ENCODE peak calls at places on chromosomes 12 and 14, in four cellular contexts. One of them, this sample, is unnamed.

GRCh38 chr12:53218551-53219114 is 11.6 kb upstream of the ITGB7 start:
- DNase-seq in K562: no peak
- DNase-seq in GM12891: no peak
- DNase-seq in GM12878: no peak
- DNase-seq in this sample: no peak

GRCh38 chr14:69093551-69094421 is 59.1 kb downstream of the DCAF5 start:
- DNase-seq in K562: no peak
- DNase-seq in GM12891: no peak
- DNase-seq in GM12878: no peak
- DNase-seq in this sample: no peak

GRCh38 chr14:75274899-75275569 is 3.6 kb upstream of the FOS start:
- DNase-seq in K562: no peak
- DNase-seq in GM12891: peak
- DNase-seq in GM12878: peak
- DNase-seq in this sample: no peak

GRCh38 chr14:100398044-100398443 is 74.9 kb downstream of the SLC25A47 start:
- DNase-seq in K562: no peak
- DNase-seq in GM12891: no peak
- DNase-seq in GM12878: no peak
- DNase-seq in this sample: no peak

GRCh38 chr12:121857322-121858246 is 1.1 kb downstream of the HPD start:
- DNase-seq in K562: no peak
- DNase-seq in GM12891: no peak
- DNase-seq in GM12878: no peak
- DNase-seq in this sample: no peak

GRCh38 chr12:65586796-65587195 is 237.5 kb upstream of the HMGA2 start:
- DNase-seq in K562: no peak
- DNase-seq in GM12891: no peak
- DNase-seq in GM12878: no peak
- DNase-seq in this sample: no peak

GRCh38 chr12:106918746-106919145 is 37.0 kb upstream of the TMEM263 start:
- DNase-seq in K562: peak
- DNase-seq in GM12891: no peak
- DNase-seq in GM12878: no peak
- DNase-seq in this sample: no peak

GRCh38 chr12:69884386-69884785 is 59.4 kb downstream of the MYRFL start:
- DNase-seq in K562: no peak
- DNase-seq in GM12891: no peak
- DNase-seq in GM12878: no peak
- DNase-seq in this sample: no peak

GRCh38 chr12:62846506-62846905 is 88.4 kb downstream of the PPM1H start:
- DNase-seq in K562: no peak
- DNase-seq in GM12891: no peak
- DNase-seq in GM12878: no peak
- DNase-seq in this sample: no peak

GRCh38 chr12:112617191-112617505 is 174.4 kb upstream of the RPH3A start:
- DNase-seq in K562: no peak
- DNase-seq in GM12891: no peak
- DNase-seq in GM12878: no peak
- DNase-seq in this sample: no peak

GRCh38 chr14:21041676-21042433 is at the start of gene RNASE7:
- DNase-seq in K562: peak
- DNase-seq in GM12891: no peak
- DNase-seq in GM12878: no peak
- DNase-seq in this sample: no peak

GRCh38 chr12:31591308-31591901 is 469 bp upstream of the DENND5B start:
- DNase-seq in K562: peak
- DNase-seq in GM12891: no peak
- DNase-seq in GM12878: no peak
- DNase-seq in this sample: no peak
- TF ChIP-seq POLR2A in K562: no peak
- TF ChIP-seq POLR2A in GM12891: peak
- TF ChIP-seq POLR2A in GM12878: peak
- TF ChIP-seq POLR2A in this sample: no peak

GRCh38 chr14:55572578-55572977 is 7.4 kb upstream of the KTN1 start:
- DNase-seq in K562: peak
- DNase-seq in GM12891: no peak
- DNase-seq in GM12878: no peak
- DNase-seq in this sample: no peak
- TF ChIP-seq TAF1 in K562: no peak
- TF ChIP-seq TAF1 in GM12891: no peak
- TF ChIP-seq TAF1 in GM12878: no peak
- TF ChIP-seq TAF1 in this sample: no peak

DNA sequence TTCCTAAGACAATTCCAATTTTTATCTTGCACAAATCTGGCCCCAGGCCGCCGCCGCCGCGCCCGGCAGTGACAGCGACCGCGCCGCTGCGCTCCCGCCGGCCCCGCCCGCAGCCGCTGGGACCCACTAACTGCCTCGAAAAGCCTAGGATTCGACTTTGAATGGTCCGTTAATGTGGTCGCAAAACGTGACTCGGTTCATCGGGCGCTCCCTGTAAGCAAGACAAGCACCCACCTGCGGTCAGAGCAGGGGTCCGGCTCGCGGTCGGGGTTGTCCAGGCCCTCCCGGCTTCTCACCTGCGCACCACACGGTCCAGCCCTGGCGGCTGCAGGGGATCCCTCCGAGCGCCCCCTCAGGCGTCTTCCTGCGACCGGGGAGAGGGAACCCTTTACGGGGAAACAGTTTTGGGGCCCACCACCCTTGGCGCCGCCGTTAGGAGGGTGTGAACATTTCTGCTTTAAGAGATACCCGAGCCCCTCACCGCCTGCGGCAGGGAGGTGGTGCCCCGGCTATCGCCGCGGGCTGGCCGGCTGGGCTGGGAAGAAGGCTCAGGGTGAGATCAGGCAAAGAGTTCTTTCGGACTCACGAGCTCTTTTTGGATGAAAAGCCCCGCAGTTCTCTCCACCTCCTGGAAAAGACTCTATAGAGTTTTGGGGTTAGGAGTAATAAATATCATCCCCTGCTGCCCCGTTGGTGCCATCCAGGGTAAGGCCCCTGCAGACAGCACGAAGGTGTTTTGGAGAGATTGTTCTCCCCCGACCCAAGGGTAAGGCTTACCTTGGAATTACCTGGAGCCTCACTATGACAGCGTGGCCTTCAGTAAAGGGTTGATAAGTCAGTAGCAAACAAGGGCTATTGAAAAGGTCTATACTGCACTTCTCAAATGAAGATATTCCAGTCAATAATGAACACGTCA is 13.6 kb upstream of the FOXJ2 start:
- DNase-seq in K562: peak
- DNase-seq in GM12891: no peak
- DNase-seq in GM12878: no peak
- DNase-seq in this sample: peak
- TF ChIP-seq POLR2AphosphoS5 in K562: no peak
- TF ChIP-seq POLR2AphosphoS5 in GM12891: no peak
- TF ChIP-seq POLR2AphosphoS5 in GM12878: no peak
- TF ChIP-seq POLR2AphosphoS5 in this sample: no peak

GRCh38 chr14:62718629-62719028 is 326.6 kb downstream of the KCNH5 start:
- DNase-seq in K562: no peak
- DNase-seq in GM12891: no peak
- DNase-seq in GM12878: no peak
- DNase-seq in this sample: no peak
- TF ChIP-seq POLR2A in K562: no peak
- TF ChIP-seq POLR2A in GM12891: no peak
- TF ChIP-seq POLR2A in GM12878: no peak
- TF ChIP-seq POLR2A in this sample: no peak

GRCh38 chr12:26991826-26992225 is 22.4 kb downstream of the TM7SF3 start:
- DNase-seq in K562: no peak
- DNase-seq in GM12891: no peak
- DNase-seq in GM12878: no peak
- DNase-seq in this sample: no peak

GRCh38 chr12:26988703-26989102 is 25.5 kb downstream of the TM7SF3 start:
- DNase-seq in K562: no peak
- DNase-seq in GM12891: no peak
- DNase-seq in GM12878: no peak
- DNase-seq in this sample: no peak

GRCh38 chr12:26982866-26983265 is 31.3 kb downstream of the TM7SF3 start:
- DNase-seq in K562: no peak
- DNase-seq in GM12891: no peak
- DNase-seq in GM12878: no peak
- DNase-seq in this sample: no peak

GRCh38 chr12:26989873-26990272 is 24.3 kb downstream of the TM7SF3 start:
- DNase-seq in K562: no peak
- DNase-seq in GM12891: no peak
- DNase-seq in GM12878: no peak
- DNase-seq in this sample: no peak

GRCh38 chr12:26987634-26988424 is 26.4 kb downstream of the TM7SF3 start:
- DNase-seq in K562: peak
- DNase-seq in GM12891: no peak
- DNase-seq in GM12878: no peak
- DNase-seq in this sample: no peak
- TF ChIP-seq TAF1 in K562: no peak
- TF ChIP-seq TAF1 in GM12891: no peak
- TF ChIP-seq TAF1 in GM12878: no peak
- TF ChIP-seq TAF1 in this sample: no peak

DNA sequence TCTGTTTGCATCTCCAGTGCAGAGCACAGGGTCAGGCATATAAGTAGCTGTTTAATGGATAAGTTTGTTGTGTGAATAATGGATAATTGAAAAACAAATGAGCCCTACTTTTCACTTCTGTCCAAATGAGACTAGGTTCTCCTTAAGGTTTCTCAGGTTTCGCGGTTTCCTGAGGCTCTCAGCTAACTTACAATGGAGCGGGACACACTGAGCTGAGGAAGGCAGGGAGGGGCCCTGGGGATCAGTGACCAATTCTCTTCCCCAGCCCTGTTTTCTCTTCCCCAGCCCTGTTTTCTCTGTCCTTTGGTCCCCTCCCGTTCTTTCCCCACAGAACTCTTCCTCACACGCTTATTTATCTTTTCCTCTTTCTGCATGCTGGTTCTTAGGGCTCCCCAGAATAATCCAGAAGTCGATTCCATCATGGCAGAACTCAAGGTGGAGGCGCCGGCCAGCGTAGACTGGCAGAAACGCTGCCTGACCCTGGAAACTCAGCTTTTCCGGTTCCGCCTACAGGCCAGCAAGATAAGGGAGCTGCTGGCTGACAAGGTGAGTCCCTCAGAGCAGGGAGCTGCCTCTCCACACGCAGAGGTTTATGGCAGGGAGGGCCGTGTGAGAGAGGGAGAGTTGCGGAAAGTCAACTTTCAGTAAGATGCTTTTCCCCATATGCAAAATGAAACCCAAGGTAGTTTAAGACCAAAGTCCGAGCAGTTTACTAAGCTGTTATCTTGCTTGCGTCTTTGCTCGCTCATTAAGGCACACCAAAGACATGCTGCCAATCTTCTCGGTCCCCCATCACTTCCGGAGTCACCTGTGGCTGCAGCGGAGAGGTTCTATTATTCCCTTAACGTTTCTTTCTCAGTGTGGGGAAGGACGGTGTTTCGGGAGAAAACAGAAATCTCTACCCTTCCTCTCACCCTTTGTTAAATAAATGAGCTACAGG is 8.6 kb downstream of the PLEKHH1 start:
- DNase-seq in K562: peak
- DNase-seq in GM12891: no peak
- DNase-seq in GM12878: no peak
- DNase-seq in this sample: no peak
- TF ChIP-seq POLR2AphosphoS5 in K562: peak
- TF ChIP-seq POLR2AphosphoS5 in GM12891: no peak
- TF ChIP-seq POLR2AphosphoS5 in GM12878: no peak
- TF ChIP-seq POLR2AphosphoS5 in this sample: no peak

DNA sequence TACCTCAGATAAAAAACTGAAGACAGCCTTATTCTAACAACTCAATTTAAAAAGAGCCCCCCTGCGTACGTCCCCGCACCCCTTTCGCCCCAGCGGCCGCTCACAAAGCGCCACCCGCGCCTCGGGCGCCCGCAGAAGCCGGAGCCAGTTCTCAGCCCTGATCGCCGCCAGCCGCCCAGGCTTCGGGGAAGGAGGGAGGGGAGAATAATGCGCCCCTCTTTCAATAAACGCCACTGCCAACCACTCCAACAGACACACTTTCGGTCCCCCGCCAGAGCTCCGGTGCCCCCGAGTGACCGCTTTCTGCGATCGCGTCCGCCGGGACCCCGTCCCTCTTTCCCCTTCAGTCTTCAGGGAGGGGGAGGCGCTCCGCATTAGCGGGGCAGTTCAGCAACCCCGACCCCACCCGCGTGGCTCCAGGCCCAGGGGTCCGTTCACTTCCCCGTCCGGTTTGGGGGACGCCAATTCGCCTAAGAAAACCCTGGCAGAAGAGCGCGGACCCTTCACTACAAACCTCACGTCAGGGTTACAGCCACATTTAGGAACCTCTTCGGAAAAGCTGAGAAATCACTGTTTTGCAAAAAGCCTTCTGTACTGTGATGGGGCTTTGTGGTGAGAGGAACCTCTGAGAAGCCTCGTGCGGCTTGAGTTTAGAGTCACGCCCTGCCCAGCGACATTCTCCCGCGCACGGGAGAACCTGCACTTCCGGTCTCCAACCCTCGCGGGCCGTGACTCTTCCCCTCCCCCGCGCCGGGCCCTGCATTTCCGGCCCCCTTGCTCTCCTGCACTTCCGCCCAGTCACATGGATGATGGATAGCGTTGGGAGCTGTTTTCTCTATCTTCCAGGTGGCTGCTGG is 18.7 kb downstream of the FOXG1 start:
- DNase-seq in K562: no peak
- DNase-seq in GM12891: peak
- DNase-seq in GM12878: no peak
- DNase-seq in this sample: no peak
- TF ChIP-seq POLR2A in K562: no peak
- TF ChIP-seq POLR2A in GM12891: peak
- TF ChIP-seq POLR2A in GM12878: no peak
- TF ChIP-seq POLR2A in this sample: peak

This sample was measured in GM12892.